ENCODE peak calls at places on chromosomes 16 and 17, in four cellular contexts. H, T, Y and K are unnamed samples.

GRCh38 chr17:77959926-77960521 is 1.5 kb downstream of the TNRC6C start:
- DNase-seq in H (peak), T (no peak), Y (peak), K (peak)

GRCh38 chr17:41029633-41030245 is at the start of gene KRTAP1-4:
- DNase-seq in H (no peak), T (no peak), Y (no peak), K (no peak)

GRCh38 chr17:3827124-3827773 is 18.8 kb downstream of the NCBP3 start:
- DNase-seq in H (peak), T (peak), Y (peak), K (peak)

GRCh38 chr16:54937673-54938350 is 7.1 kb downstream of the IRX5 start:
- DNase-seq in H (no peak), T (peak), Y (no peak), K (peak)

GRCh38 chr17:5638596-5638995 is 54.3 kb upstream of the NLRP1 start:
- DNase-seq in H (no peak), T (no peak), Y (no peak), K (no peak)

GRCh38 chr17:38587193-38587592 is 18.6 kb downstream of the SRCIN1 start:
- DNase-seq in H (no peak), T (no peak), Y (no peak), K (no peak)

GRCh38 chr17:10290046-10290445 is 82.8 kb downstream of the MYH13 start:
- DNase-seq in H (no peak), T (no peak), Y (no peak), K (no peak)

GRCh38 chr17:59619313-59620063 is at the start of gene CLTC:
- DNase-seq in H (peak), T (peak), Y (peak), K (peak)

GRCh38 chr17:41308918-41309359 is at the start of gene KRTAP16-1:
- DNase-seq in H (no peak), T (no peak), Y (no peak), K (no peak)

GRCh38 chr17:76716834-76717205 is 6.1 kb upstream of the MXRA7 start:
- DNase-seq in H (peak), T (no peak), Y (peak), K (no peak)

GRCh38 chr16:7285520-7285919 is 47.1 kb upstream of the RBFOX1 start:
- DNase-seq in H (no peak), T (no peak), Y (no peak), K (no peak)

GRCh38 chr17:38733315-38734234 is 3.4 kb downstream of the CISD3 start:
- DNase-seq in H (no peak), T (no peak), Y (no peak), K (no peak)

GRCh38 chr16:27401768-27402568 is at the start of gene IL21R:
- DNase-seq in H (peak), T (no peak), Y (peak), K (no peak)

GRCh38 chr17:43219746-43220380 is 8.2 kb downstream of the TMEM106A start:
- DNase-seq in H (no peak), T (peak), Y (no peak), K (no peak)

GRCh38 chr16:46736695-46737094 is 11.4 kb downstream of the MYLK3 start:
- DNase-seq in H (no peak), T (no peak), Y (no peak), K (no peak)

GRCh38 chr17:73770115-73770848 is 126.0 kb upstream of the SDK2 start:
- DNase-seq in H (peak), T (no peak), Y (peak), K (no peak)

GRCh38 chr16:81347425-81347824 is 32.7 kb downstream of the GAN start:
- DNase-seq in H (no peak), T (no peak), Y (no peak), K (no peak)

GRCh38 chr17:64657610-64658125 is 4.4 kb downstream of the SMURF2 start:
- DNase-seq in H (no peak), T (no peak), Y (no peak), K (no peak)

GRCh38 chr17:37693328-37693727 is 50.1 kb upstream of the DDX52 start:
- DNase-seq in H (no peak), T (no peak), Y (no peak), K (no peak)

GRCh38 chr16:59886021-59886420 is 1151.9 kb upstream of the GOT2 start:
- DNase-seq in H (peak), T (no peak), Y (peak), K (no peak)

GRCh38 chr17:55533611-55534010 is 22.4 kb upstream of the SMIM36 start:
- DNase-seq in H (peak), T (no peak), Y (peak), K (no peak)

GRCh38 chr16:20880867-20881866 is 19.0 kb downstream of the DCUN1D3 start:
- DNase-seq in H (no peak), T (no peak), Y (no peak), K (no peak)

GRCh38 chr16:85126731-85127662 is 14.7 kb upstream of the CIBAR2 start:
- DNase-seq in H (peak), T (peak), Y (peak), K (peak)

GRCh38 chr17:31094600-31095238 is at the start of gene NF1:
- DNase-seq in H (peak), T (peak), Y (peak), K (peak)

GRCh38 chr17:2123467-2124251 is 68.8 kb downstream of the HIC1 start:
- DNase-seq in H (no peak), T (no peak), Y (peak), K (no peak)

GRCh38 chr17:7589204-7589868 is 558 bp downstream of the SOX15 start:
- DNase-seq in H (peak), T (peak), Y (peak), K (peak)

GRCh38 chr17:50269477-50270429 is 4.5 kb upstream of the TMEM92 start:
- DNase-seq in H (peak), T (peak), Y (peak), K (peak)

GRCh38 chr16:11128211-11129123 is 127.5 kb downstream of the SOCS1 start:
- DNase-seq in H (peak), T (no peak), Y (peak), K (no peak)

GRCh38 chr16:57802635-57803412 is 533 bp upstream of the KIFC3 start:
- DNase-seq in H (peak), T (peak), Y (peak), K (no peak)

DNA sequence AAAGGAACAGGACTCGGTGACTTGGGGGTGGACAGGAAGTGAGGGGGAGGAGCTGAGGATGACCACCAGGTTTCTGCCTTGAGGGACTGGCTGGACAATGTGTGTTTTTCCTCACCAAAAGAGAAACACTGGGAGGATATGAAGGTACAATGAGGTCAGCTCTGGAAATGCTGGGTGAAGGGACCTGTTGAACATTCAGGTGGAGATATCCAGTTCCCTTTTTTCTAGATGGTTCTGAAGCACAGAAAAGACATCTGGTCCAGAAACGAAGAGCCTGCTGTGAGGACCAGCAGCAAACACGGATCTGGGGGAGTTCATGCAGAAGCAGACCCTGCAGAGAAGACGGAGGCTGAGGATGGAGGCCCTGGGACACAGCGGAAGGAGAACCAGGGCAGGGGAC is 17.5 kb downstream of the ARHGAP17 start:
- DNase-seq in H (no peak), T (no peak), Y (no peak), K (no peak)
- H3K4me2 ChIP-seq in H (no peak), T (no peak), Y (no peak), K (no peak)

GRCh38 chr17:72422505-72423285 is 301.9 kb downstream of the SOX9 start:
- DNase-seq in H (peak), T (no peak), Y (peak), K (no peak)
- H2AFZ ChIP-seq in H (no peak), T (no peak), Y (peak), K (no peak)

GRCh38 chr16:22138482-22138881 is 23.8 kb upstream of the SDR42E2 start:
- DNase-seq in H (no peak), T (no peak), Y (no peak), K (no peak)
- H3K4me2 ChIP-seq in H (no peak), T (no peak), Y (no peak), K (no peak)

DNA sequence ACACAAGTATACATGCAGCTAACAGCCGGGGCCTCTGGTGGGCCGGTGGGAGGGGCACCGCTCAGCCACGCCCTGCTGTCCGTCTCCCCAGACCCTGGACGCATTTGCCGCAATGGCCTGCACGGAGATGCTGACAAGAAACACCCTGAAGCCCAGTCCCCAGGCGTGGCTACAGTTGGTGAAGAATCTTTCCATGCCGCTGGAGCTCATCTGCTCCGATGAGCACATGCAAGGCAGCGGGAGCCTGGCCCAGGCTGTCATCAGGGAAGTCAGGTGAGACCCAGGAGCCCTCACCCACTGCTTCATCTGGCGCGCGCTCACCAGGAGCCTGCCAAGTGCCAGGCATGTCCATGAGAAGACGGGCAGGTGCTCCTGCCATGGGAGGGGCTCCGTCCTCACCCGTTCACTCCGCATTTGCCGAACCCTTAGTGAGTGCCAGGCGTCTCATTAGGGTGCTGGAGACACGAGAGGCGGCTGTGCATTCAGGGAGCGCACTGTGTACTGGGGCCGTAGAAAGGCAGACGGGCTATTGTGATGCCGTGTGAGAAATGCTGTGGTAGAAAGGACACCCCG is 51.4 kb upstream of the ENDOV start:
- DNase-seq in H (no peak), T (no peak), Y (no peak), K (no peak)
- H2AFZ ChIP-seq in H (no peak), T (no peak), Y (no peak), K (no peak)

DNA sequence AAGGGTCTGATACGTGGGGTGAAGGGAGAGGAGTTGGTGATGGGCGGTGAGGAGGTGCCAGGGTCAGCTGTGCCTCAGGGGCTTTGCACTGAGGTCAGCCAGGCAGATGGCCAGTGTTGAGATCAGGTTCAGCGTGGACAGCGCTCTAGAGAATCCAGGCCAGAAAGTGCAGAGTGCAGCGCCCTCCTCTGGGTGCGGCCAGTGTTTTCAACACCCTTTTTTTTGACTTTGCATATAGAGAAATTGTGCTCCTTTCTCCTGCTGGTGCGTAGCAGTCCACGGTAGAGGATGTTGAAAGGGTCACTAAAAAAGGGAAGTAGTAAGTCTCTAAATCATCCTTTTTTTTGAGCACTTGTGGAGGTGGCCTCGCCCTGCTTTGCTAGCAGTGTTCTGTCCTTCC is 53.9 kb downstream of the BANP start:
- DNase-seq in H (no peak), T (peak), Y (no peak), K (no peak)
- H3K4me2 ChIP-seq in H (no peak), T (no peak), Y (no peak), K (no peak)

GRCh38 chr17:69317625-69318024 is 9.3 kb downstream of the ABCA5 start:
- DNase-seq in H (no peak), T (no peak), Y (no peak), K (no peak)

GRCh38 chr17:69320210-69320907 is 6.6 kb downstream of the ABCA5 start:
- DNase-seq in H (peak), T (no peak), Y (no peak), K (no peak)

GRCh38 chr17:69314246-69315030 is 12.5 kb downstream of the ABCA5 start:
- DNase-seq in H (no peak), T (no peak), Y (no peak), K (peak)
- H2AFZ ChIP-seq in H (no peak), T (peak), Y (no peak), K (peak)

GRCh38 chr16:25066747-25067631 is 44.6 kb upstream of the LCMT1 start:
- DNase-seq in H (peak), T (peak), Y (peak), K (peak)
- H3K4me2 ChIP-seq in H (peak), T (peak), Y (peak), K (peak)

GRCh38 chr16:68737730-68738590 is 868 bp downstream of the CDH1 start:
- DNase-seq in H (no peak), T (peak), Y (no peak), K (no peak)
- H2AFZ ChIP-seq in H (no peak), T (no peak), Y (no peak), K (peak)

GRCh38 chr17:48804936-48805411 is 12.1 kb downstream of the TTLL6 start:
- DNase-seq in H (peak), T (peak), Y (peak), K (peak)
- H3K4me2 ChIP-seq in H (peak), T (no peak), Y (no peak), K (no peak)